ENCODE peak calls at places on chromosomes 4 and X, in six cellular contexts. One of them, this sample, is unnamed.

GRCh38 chrX:20742106-20742505 is 475.4 kb upstream of the RPS6KA3 start:
- DNase-seq in NCI-H1694: no peak
- DNase-seq in WTC11: no peak
- DNase-seq in NCI-H82: no peak
- DNase-seq in activated CD8-positive, alpha-beta memory T cell treated with anti-CD3 and anti-CD28 coated beads, Interleukin-2, amount 50 U/mL, for 4 hours: no peak
- DNase-seq in M059J: no peak
- DNase-seq in this sample: peak; percentile 18

GRCh38 chr4:77881460-77882295 is 19.0 kb downstream of the MRPL1 start:
- DNase-seq in NCI-H1694: no peak
- DNase-seq in WTC11: no peak
- DNase-seq in NCI-H82: no peak
- DNase-seq in activated CD8-positive, alpha-beta memory T cell treated with anti-CD3 and anti-CD28 coated beads, Interleukin-2, amount 50 U/mL, for 4 hours: no peak
- DNase-seq in M059J: no peak
- DNase-seq in this sample: no peak

GRCh38 chrX:338281-338835 is 19.8 kb upstream of the GTPBP6 start:
- DNase-seq in NCI-H1694: no peak
- DNase-seq in WTC11: no peak
- DNase-seq in NCI-H82: no peak
- DNase-seq in activated CD8-positive, alpha-beta memory T cell treated with anti-CD3 and anti-CD28 coated beads, Interleukin-2, amount 50 U/mL, for 4 hours: peak; percentile 13
- DNase-seq in M059J: no peak
- DNase-seq in this sample: no peak

GRCh38 chr4:84938316-84938715 is 28.2 kb downstream of the WDFY3 start:
- DNase-seq in NCI-H1694: no peak
- DNase-seq in WTC11: no peak
- DNase-seq in NCI-H82: no peak
- DNase-seq in activated CD8-positive, alpha-beta memory T cell treated with anti-CD3 and anti-CD28 coated beads, Interleukin-2, amount 50 U/mL, for 4 hours: no peak
- DNase-seq in M059J: peak; percentile 75
- DNase-seq in this sample: no peak

GRCh38 chrX:10450229-10450958 is 170.0 kb downstream of the MID1 start:
- DNase-seq in NCI-H1694: no peak
- DNase-seq in WTC11: no peak
- DNase-seq in NCI-H82: no peak
- DNase-seq in activated CD8-positive, alpha-beta memory T cell treated with anti-CD3 and anti-CD28 coated beads, Interleukin-2, amount 50 U/mL, for 4 hours: no peak
- DNase-seq in M059J: peak; percentile 84
- DNase-seq in this sample: no peak

GRCh38 chr4:77586953-77587383 is 18.7 kb upstream of the CXCL13 start:
- DNase-seq in NCI-H1694: peak; percentile 15
- DNase-seq in WTC11: no peak
- DNase-seq in NCI-H82: no peak
- DNase-seq in activated CD8-positive, alpha-beta memory T cell treated with anti-CD3 and anti-CD28 coated beads, Interleukin-2, amount 50 U/mL, for 4 hours: peak; percentile 32
- DNase-seq in M059J: no peak
- DNase-seq in this sample: no peak

GRCh38 chr4:76723916-76724315 is 174.0 kb downstream of the SOWAHB start:
- DNase-seq in NCI-H1694: no peak
- DNase-seq in WTC11: no peak
- DNase-seq in NCI-H82: no peak
- DNase-seq in activated CD8-positive, alpha-beta memory T cell treated with anti-CD3 and anti-CD28 coated beads, Interleukin-2, amount 50 U/mL, for 4 hours: no peak
- DNase-seq in M059J: peak; percentile 56
- DNase-seq in this sample: no peak

GRCh38 chr4:175054980-175055379 is 136.8 kb downstream of the ADAM29 start:
- DNase-seq in NCI-H1694: no peak
- DNase-seq in WTC11: peak; percentile 61
- DNase-seq in NCI-H82: peak; percentile 43
- DNase-seq in activated CD8-positive, alpha-beta memory T cell treated with anti-CD3 and anti-CD28 coated beads, Interleukin-2, amount 50 U/mL, for 4 hours: no peak
- DNase-seq in M059J: no peak
- DNase-seq in this sample: no peak

GRCh38 chrX:350534-351321 is 32.1 kb upstream of the GTPBP6 start:
- DNase-seq in NCI-H1694: no peak
- DNase-seq in WTC11: no peak
- DNase-seq in NCI-H82: no peak
- DNase-seq in activated CD8-positive, alpha-beta memory T cell treated with anti-CD3 and anti-CD28 coated beads, Interleukin-2, amount 50 U/mL, for 4 hours: peak; percentile 7
- DNase-seq in M059J: no peak
- DNase-seq in this sample: no peak

GRCh38 chr4:61195064-61195463 is 5.1 kb upstream of the ADGRL3 start:
- DNase-seq in NCI-H1694: no peak
- DNase-seq in WTC11: no peak
- DNase-seq in NCI-H82: no peak
- DNase-seq in activated CD8-positive, alpha-beta memory T cell treated with anti-CD3 and anti-CD28 coated beads, Interleukin-2, amount 50 U/mL, for 4 hours: no peak
- DNase-seq in M059J: no peak
- DNase-seq in this sample: no peak

GRCh38 chrX:124229374-124229773 is 103.1 kb upstream of the TEX13D start:
- DNase-seq in NCI-H1694: no peak
- DNase-seq in WTC11: no peak
- DNase-seq in NCI-H82: no peak
- DNase-seq in activated CD8-positive, alpha-beta memory T cell treated with anti-CD3 and anti-CD28 coated beads, Interleukin-2, amount 50 U/mL, for 4 hours: no peak
- DNase-seq in M059J: no peak
- DNase-seq in this sample: no peak

GRCh38 chr4:12137556-12137955 is 708.9 kb upstream of the HS3ST1 start:
- DNase-seq in NCI-H1694: no peak
- DNase-seq in WTC11: no peak
- DNase-seq in NCI-H82: no peak
- DNase-seq in activated CD8-positive, alpha-beta memory T cell treated with anti-CD3 and anti-CD28 coated beads, Interleukin-2, amount 50 U/mL, for 4 hours: no peak
- DNase-seq in M059J: no peak
- DNase-seq in this sample: peak; percentile 83

GRCh38 chr4:168917150-168917779 is 92.8 kb downstream of the CBR4 start:
- DNase-seq in NCI-H1694: peak; percentile 15
- DNase-seq in WTC11: no peak
- DNase-seq in NCI-H82: peak; percentile 45
- DNase-seq in activated CD8-positive, alpha-beta memory T cell treated with anti-CD3 and anti-CD28 coated beads, Interleukin-2, amount 50 U/mL, for 4 hours: no peak
- DNase-seq in M059J: peak; percentile 46
- DNase-seq in this sample: peak; percentile 14

GRCh38 chrX:102067966-102068723 is 57.3 kb upstream of the TCEAL2 start:
- DNase-seq in NCI-H1694: peak; percentile 60
- DNase-seq in WTC11: no peak
- DNase-seq in NCI-H82: peak; percentile 21
- DNase-seq in activated CD8-positive, alpha-beta memory T cell treated with anti-CD3 and anti-CD28 coated beads, Interleukin-2, amount 50 U/mL, for 4 hours: no peak
- DNase-seq in M059J: peak; percentile 16
- DNase-seq in this sample: peak; percentile 53

GRCh38 chr4:124053872-124054538 is 657.4 kb downstream of the SPRY1 start:
- DNase-seq in NCI-H1694: no peak
- DNase-seq in WTC11: no peak
- DNase-seq in NCI-H82: no peak
- DNase-seq in activated CD8-positive, alpha-beta memory T cell treated with anti-CD3 and anti-CD28 coated beads, Interleukin-2, amount 50 U/mL, for 4 hours: no peak
- DNase-seq in M059J: peak; percentile 33
- DNase-seq in this sample: no peak

GRCh38 chrX:3526749-3527148 is 180.3 kb upstream of the MXRA5 start:
- DNase-seq in NCI-H1694: no peak
- DNase-seq in WTC11: no peak
- DNase-seq in NCI-H82: no peak
- DNase-seq in activated CD8-positive, alpha-beta memory T cell treated with anti-CD3 and anti-CD28 coated beads, Interleukin-2, amount 50 U/mL, for 4 hours: no peak
- DNase-seq in M059J: peak; percentile 72
- DNase-seq in this sample: no peak

GRCh38 chr4:91340843-91341242 is 962.9 kb upstream of the GRID2 start:
- DNase-seq in NCI-H1694: no peak
- DNase-seq in WTC11: no peak
- DNase-seq in NCI-H82: no peak
- DNase-seq in activated CD8-positive, alpha-beta memory T cell treated with anti-CD3 and anti-CD28 coated beads, Interleukin-2, amount 50 U/mL, for 4 hours: no peak
- DNase-seq in M059J: no peak
- DNase-seq in this sample: no peak

GRCh38 chr4:151952137-151952536 is 191.3 kb upstream of the GATB start:
- DNase-seq in NCI-H1694: no peak
- DNase-seq in WTC11: no peak
- DNase-seq in NCI-H82: no peak
- DNase-seq in activated CD8-positive, alpha-beta memory T cell treated with anti-CD3 and anti-CD28 coated beads, Interleukin-2, amount 50 U/mL, for 4 hours: no peak
- DNase-seq in M059J: peak; percentile 37
- DNase-seq in this sample: no peak

GRCh38 chrX:15465896-15466651 is 27.1 kb downstream of the PIR start:
- DNase-seq in NCI-H1694: no peak
- DNase-seq in WTC11: peak; percentile 60
- DNase-seq in NCI-H82: peak; percentile 11
- DNase-seq in activated CD8-positive, alpha-beta memory T cell treated with anti-CD3 and anti-CD28 coated beads, Interleukin-2, amount 50 U/mL, for 4 hours: no peak
- DNase-seq in M059J: no peak
- DNase-seq in this sample: no peak

GRCh38 chr4:131091896-131092295 is 1995.9 kb downstream of the C4orf33 start:
- DNase-seq in NCI-H1694: peak; percentile 46
- DNase-seq in WTC11: no peak
- DNase-seq in NCI-H82: peak; percentile 60
- DNase-seq in activated CD8-positive, alpha-beta memory T cell treated with anti-CD3 and anti-CD28 coated beads, Interleukin-2, amount 50 U/mL, for 4 hours: no peak
- DNase-seq in M059J: peak; percentile 2
- DNase-seq in this sample: peak; percentile 36

GRCh38 chr4:45869199-45869598 is 254.7 kb downstream of the GABRG1 start:
- DNase-seq in NCI-H1694: no peak
- DNase-seq in WTC11: no peak
- DNase-seq in NCI-H82: no peak
- DNase-seq in activated CD8-positive, alpha-beta memory T cell treated with anti-CD3 and anti-CD28 coated beads, Interleukin-2, amount 50 U/mL, for 4 hours: no peak
- DNase-seq in M059J: no peak
- DNase-seq in this sample: no peak

GRCh38 chr4:34422472-34422871 is 1821.8 kb downstream of the ARAP2 start:
- DNase-seq in NCI-H1694: no peak
- DNase-seq in WTC11: no peak
- DNase-seq in NCI-H82: peak; percentile 1
- DNase-seq in activated CD8-positive, alpha-beta memory T cell treated with anti-CD3 and anti-CD28 coated beads, Interleukin-2, amount 50 U/mL, for 4 hours: no peak
- DNase-seq in M059J: peak; percentile 20
- DNase-seq in this sample: peak; percentile 3

GRCh38 chrX:11759461-11760311 is 1.6 kb downstream of the MSL3 start:
- DNase-seq in NCI-H1694: peak; percentile 66
- DNase-seq in WTC11: peak; percentile 65
- DNase-seq in NCI-H82: peak; percentile 95
- DNase-seq in activated CD8-positive, alpha-beta memory T cell treated with anti-CD3 and anti-CD28 coated beads, Interleukin-2, amount 50 U/mL, for 4 hours: peak; percentile 59
- DNase-seq in M059J: peak; percentile 98
- DNase-seq in this sample: peak; percentile 94

GRCh38 chr4:165403667-165404066 is 24.9 kb downstream of the CPE start:
- DNase-seq in NCI-H1694: peak; percentile 93
- DNase-seq in WTC11: no peak
- DNase-seq in NCI-H82: peak; percentile 7
- DNase-seq in activated CD8-positive, alpha-beta memory T cell treated with anti-CD3 and anti-CD28 coated beads, Interleukin-2, amount 50 U/mL, for 4 hours: no peak
- DNase-seq in M059J: no peak
- DNase-seq in this sample: peak; percentile 50

GRCh38 chrX:39096599-39096998 is 295.3 kb downstream of the MID1IP1 start:
- DNase-seq in NCI-H1694: no peak
- DNase-seq in WTC11: no peak
- DNase-seq in NCI-H82: no peak
- DNase-seq in activated CD8-positive, alpha-beta memory T cell treated with anti-CD3 and anti-CD28 coated beads, Interleukin-2, amount 50 U/mL, for 4 hours: no peak
- DNase-seq in M059J: no peak
- DNase-seq in this sample: no peak

GRCh38 chr4:125021189-125021588 is 293.6 kb upstream of the FAT4 start:
- DNase-seq in NCI-H1694: no peak
- DNase-seq in WTC11: no peak
- DNase-seq in NCI-H82: no peak
- DNase-seq in activated CD8-positive, alpha-beta memory T cell treated with anti-CD3 and anti-CD28 coated beads, Interleukin-2, amount 50 U/mL, for 4 hours: no peak
- DNase-seq in M059J: no peak
- DNase-seq in this sample: no peak

GRCh38 chr4:40399578-40399977 is 64.4 kb downstream of the CHRNA9 start:
- DNase-seq in NCI-H1694: no peak
- DNase-seq in WTC11: no peak
- DNase-seq in NCI-H82: no peak
- DNase-seq in activated CD8-positive, alpha-beta memory T cell treated with anti-CD3 and anti-CD28 coated beads, Interleukin-2, amount 50 U/mL, for 4 hours: no peak
- DNase-seq in M059J: no peak
- DNase-seq in this sample: no peak

GRCh38 chr4:818106-818921 is 7.6 kb downstream of the CPLX1 start:
- DNase-seq in NCI-H1694: no peak
- DNase-seq in WTC11: no peak
- DNase-seq in NCI-H82: no peak
- DNase-seq in activated CD8-positive, alpha-beta memory T cell treated with anti-CD3 and anti-CD28 coated beads, Interleukin-2, amount 50 U/mL, for 4 hours: no peak
- DNase-seq in M059J: no peak
- DNase-seq in this sample: no peak

GRCh38 chrX:44314855-44315254 is 28.6 kb downstream of the EFHC2 start:
- DNase-seq in NCI-H1694: no peak
- DNase-seq in WTC11: no peak
- DNase-seq in NCI-H82: no peak
- DNase-seq in activated CD8-positive, alpha-beta memory T cell treated with anti-CD3 and anti-CD28 coated beads, Interleukin-2, amount 50 U/mL, for 4 hours: no peak
- DNase-seq in M059J: no peak
- DNase-seq in this sample: no peak

GRCh38 chr4:73698217-73698616 is 42.2 kb upstream of the CXCL8 start:
- DNase-seq in NCI-H1694: no peak
- DNase-seq in WTC11: no peak
- DNase-seq in NCI-H82: peak; percentile 16
- DNase-seq in activated CD8-positive, alpha-beta memory T cell treated with anti-CD3 and anti-CD28 coated beads, Interleukin-2, amount 50 U/mL, for 4 hours: no peak
- DNase-seq in M059J: peak; percentile 58
- DNase-seq in this sample: no peak

GRCh38 chr4:535181-535923 is 36.3 kb downstream of the PIGG start:
- DNase-seq in NCI-H1694: no peak
- DNase-seq in WTC11: no peak
- DNase-seq in NCI-H82: no peak
- DNase-seq in activated CD8-positive, alpha-beta memory T cell treated with anti-CD3 and anti-CD28 coated beads, Interleukin-2, amount 50 U/mL, for 4 hours: no peak
- DNase-seq in M059J: no peak
- DNase-seq in this sample: no peak

GRCh38 chrX:153818571-153819397 is 11.6 kb downstream of the PDZD4 start:
- DNase-seq in NCI-H1694: no peak
- DNase-seq in WTC11: peak; percentile 66
- DNase-seq in NCI-H82: peak; percentile 71
- DNase-seq in activated CD8-positive, alpha-beta memory T cell treated with anti-CD3 and anti-CD28 coated beads, Interleukin-2, amount 50 U/mL, for 4 hours: peak; percentile 56
- DNase-seq in M059J: peak; percentile 49
- DNase-seq in this sample: peak; percentile 56

GRCh38 chr4:722181-722725 is 16.6 kb downstream of the PCGF3 start:
- DNase-seq in NCI-H1694: no peak
- DNase-seq in WTC11: no peak
- DNase-seq in NCI-H82: no peak
- DNase-seq in activated CD8-positive, alpha-beta memory T cell treated with anti-CD3 and anti-CD28 coated beads, Interleukin-2, amount 50 U/mL, for 4 hours: no peak
- DNase-seq in M059J: no peak
- DNase-seq in this sample: no peak

GRCh38 chr4:16157609-16158503 is 68.4 kb downstream of the TAPT1 start:
- DNase-seq in NCI-H1694: no peak
- DNase-seq in WTC11: no peak
- DNase-seq in NCI-H82: peak; percentile 98
- DNase-seq in activated CD8-positive, alpha-beta memory T cell treated with anti-CD3 and anti-CD28 coated beads, Interleukin-2, amount 50 U/mL, for 4 hours: no peak
- DNase-seq in M059J: no peak
- DNase-seq in this sample: peak; percentile 96

GRCh38 chrX:71315917-71316316 is 14.4 kb downstream of the ITGB1BP2 start:
- DNase-seq in NCI-H1694: no peak
- DNase-seq in WTC11: no peak
- DNase-seq in NCI-H82: no peak
- DNase-seq in activated CD8-positive, alpha-beta memory T cell treated with anti-CD3 and anti-CD28 coated beads, Interleukin-2, amount 50 U/mL, for 4 hours: no peak
- DNase-seq in M059J: peak; percentile 32
- DNase-seq in this sample: no peak

GRCh38 chrX:17736478-17736855 is 826 bp upstream of the SCML1 start:
- DNase-seq in NCI-H1694: no peak
- DNase-seq in WTC11: no peak
- DNase-seq in NCI-H82: no peak
- DNase-seq in activated CD8-positive, alpha-beta memory T cell treated with anti-CD3 and anti-CD28 coated beads, Interleukin-2, amount 50 U/mL, for 4 hours: no peak
- DNase-seq in M059J: no peak
- DNase-seq in this sample: no peak

GRCh38 chr4:135240796-135241195 is 1039.2 kb upstream of the PABPC4L start:
- DNase-seq in NCI-H1694: no peak
- DNase-seq in WTC11: no peak
- DNase-seq in NCI-H82: peak; percentile 10
- DNase-seq in activated CD8-positive, alpha-beta memory T cell treated with anti-CD3 and anti-CD28 coated beads, Interleukin-2, amount 50 U/mL, for 4 hours: no peak
- DNase-seq in M059J: no peak
- DNase-seq in this sample: peak; percentile 26

This sample was measured in NCI-H524.